ENCODE peak calls at places on chromosomes 16 and 17, in seven cellular contexts. L, J, Y, V, N, O and Q are unnamed samples.
A peak's percentile ranks its signal among the peaks of the same experiment; 100 is the strongest.

GRCh38 chr16:11312718-11313492 is 31.8 kb upstream of the PRM1 start:
- DNase-seq in L (no peak), J (no peak), Y (peak; percentile 84), V (no peak), N (no peak), O (peak; percentile 45), Q (peak; percentile 54)

GRCh38 chr17:33463887-33464286 is 170.8 kb upstream of the ASIC2 start:
- DNase-seq in L (no peak), J (no peak), Y (no peak), V (no peak), N (no peak), O (no peak), Q (no peak)

GRCh38 chr17:82003411-82004381 is 19.0 kb downstream of the CENPX start:
- DNase-seq in L (peak; percentile 93), J (peak; percentile 79), Y (peak; percentile 96), V (no peak), N (no peak), O (no peak), Q (peak; percentile 99)

GRCh38 chr17:38693700-38694329 is 11.3 kb upstream of the MLLT6 start:
- DNase-seq in L (peak; percentile 90), J (no peak), Y (peak; percentile 45), V (peak; percentile 94), N (no peak), O (peak; percentile 67), Q (peak; percentile 81)

GRCh38 chr17:68460715-68461114 is 3.4 kb upstream of the WIPI1 start:
- DNase-seq in L (no peak), J (no peak), Y (no peak), V (no peak), N (peak; percentile 71), O (no peak), Q (no peak)

GRCh38 chr17:10738516-10739258 is 8.9 kb upstream of the TMEM220 start:
- DNase-seq in L (no peak), J (no peak), Y (no peak), V (no peak), N (no peak), O (no peak), Q (no peak)

GRCh38 chr17:56206351-56206750 is 53.1 kb downstream of the ANKFN1 start:
- DNase-seq in L (no peak), J (no peak), Y (no peak), V (no peak), N (no peak), O (no peak), Q (no peak)

GRCh38 chr16:82111944-82112343 is 58.1 kb downstream of the MPHOSPH6 start:
- DNase-seq in L (no peak), J (no peak), Y (no peak), V (no peak), N (no peak), O (no peak), Q (no peak)

GRCh38 chr16:17885659-17886200 is 415.0 kb upstream of the XYLT1 start:
- DNase-seq in L (no peak), J (no peak), Y (peak; percentile 38), V (no peak), N (no peak), O (no peak), Q (peak; percentile 79)

GRCh38 chr17:21282231-21282630 is 2.3 kb upstream of the MAP2K3 start:
- DNase-seq in L (peak; percentile 89), J (peak; percentile 78), Y (peak; percentile 97), V (no peak), N (no peak), O (no peak), Q (peak; percentile 92)

GRCh38 chr17:7840441-7840840 is 6.4 kb downstream of the KDM6B start:
- DNase-seq in L (no peak), J (no peak), Y (no peak), V (no peak), N (no peak), O (no peak), Q (no peak)

GRCh38 chr17:7838291-7839075 is 4.5 kb downstream of the KDM6B start:
- DNase-seq in L (peak; percentile 52), J (no peak), Y (peak; percentile 75), V (no peak), N (no peak), O (peak; percentile 43), Q (peak; percentile 70)

GRCh38 chr17:7839890-7840260 is 5.9 kb downstream of the KDM6B start:
- DNase-seq in L (peak; percentile 43), J (no peak), Y (peak; percentile 36), V (no peak), N (no peak), O (no peak), Q (no peak)

GRCh38 chr17:7840875-7841274 is 6.9 kb downstream of the KDM6B start:
- DNase-seq in L (no peak), J (no peak), Y (no peak), V (no peak), N (no peak), O (no peak), Q (no peak)

DNA sequence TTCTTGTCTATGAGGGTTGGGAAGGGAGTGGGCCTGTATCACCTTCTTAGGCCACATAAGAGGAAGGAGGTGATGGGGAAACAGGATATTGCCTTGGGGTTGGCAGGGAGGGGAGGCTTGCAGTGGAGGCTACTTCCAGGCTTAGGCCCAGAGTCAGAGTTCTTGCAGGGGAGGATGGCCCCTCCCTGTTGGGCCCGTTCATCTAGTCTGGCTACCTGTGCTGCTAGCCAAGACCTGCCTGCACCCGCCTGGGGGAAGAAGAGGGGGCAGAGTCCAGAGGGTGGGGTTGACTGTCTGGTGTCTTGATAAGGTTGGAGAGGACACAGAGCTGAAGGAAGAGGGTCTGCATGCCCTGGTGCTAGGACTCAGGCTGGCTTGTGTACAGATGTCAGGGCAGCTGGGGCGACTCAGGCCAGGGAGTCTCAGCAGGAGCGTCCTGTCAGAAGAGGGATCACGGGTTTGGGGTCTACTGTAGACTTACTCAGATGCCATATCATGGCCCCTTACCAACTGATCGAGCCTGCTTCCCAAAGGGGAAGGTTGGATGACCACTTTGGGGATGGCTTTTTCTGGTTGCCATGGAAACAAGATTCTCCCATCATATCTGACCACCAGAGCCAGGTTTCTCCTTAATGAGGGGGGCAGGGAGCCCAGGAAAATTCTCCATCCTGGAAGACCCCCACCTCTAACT is 5.3 kb downstream of the KDM6B start:
- DNase-seq in L (peak; percentile 51), J (no peak), Y (no peak), V (no peak), N (no peak), O (peak; percentile 52), Q (no peak)
- H3K4me3 ChIP-seq in L (no peak overlapping the region), J (no peak overlapping the region), Y (peak overlapping the region; percentile 38), V (peak overlapping the region; percentile 30), N (no peak overlapping the region), O (no peak overlapping the region), Q (no peak overlapping the region)

GRCh38 chr17:79676796-79677195 is 53.9 kb upstream of the ENPP7 start:
- DNase-seq in L (no peak), J (no peak), Y (no peak), V (no peak), N (no peak), O (no peak), Q (no peak)
- H3K27me3 ChIP-seq in L (no peaks in the 10 kb centered on the region), J (no peaks in the 10 kb centered on the region), Y (no peaks in the 10 kb centered on the region), V (peaks cover 85% of the 10 kb centered on the region), N (no peaks in the 10 kb centered on the region), O (no peaks in the 10 kb centered on the region), Q (peaks cover 24% of the 10 kb centered on the region)

GRCh38 chr17:42844761-42845555 is 578 bp downstream of the AOC2 start:
- DNase-seq in L (no peak), J (no peak), Y (no peak), V (no peak), N (no peak), O (no peak), Q (no peak)
- H3K36me3 ChIP-seq in L (peaks cover 8% of the 10 kb centered on the region), J (peaks cover 38% of the 10 kb centered on the region), Y (peaks cover 7% of the 10 kb centered on the region), V (peaks cover 57% of the 10 kb centered on the region), N (peaks cover 54% of the 10 kb centered on the region), O (peaks cover 35% of the 10 kb centered on the region), Q (peaks cover 59% of the 10 kb centered on the region)

DNA sequence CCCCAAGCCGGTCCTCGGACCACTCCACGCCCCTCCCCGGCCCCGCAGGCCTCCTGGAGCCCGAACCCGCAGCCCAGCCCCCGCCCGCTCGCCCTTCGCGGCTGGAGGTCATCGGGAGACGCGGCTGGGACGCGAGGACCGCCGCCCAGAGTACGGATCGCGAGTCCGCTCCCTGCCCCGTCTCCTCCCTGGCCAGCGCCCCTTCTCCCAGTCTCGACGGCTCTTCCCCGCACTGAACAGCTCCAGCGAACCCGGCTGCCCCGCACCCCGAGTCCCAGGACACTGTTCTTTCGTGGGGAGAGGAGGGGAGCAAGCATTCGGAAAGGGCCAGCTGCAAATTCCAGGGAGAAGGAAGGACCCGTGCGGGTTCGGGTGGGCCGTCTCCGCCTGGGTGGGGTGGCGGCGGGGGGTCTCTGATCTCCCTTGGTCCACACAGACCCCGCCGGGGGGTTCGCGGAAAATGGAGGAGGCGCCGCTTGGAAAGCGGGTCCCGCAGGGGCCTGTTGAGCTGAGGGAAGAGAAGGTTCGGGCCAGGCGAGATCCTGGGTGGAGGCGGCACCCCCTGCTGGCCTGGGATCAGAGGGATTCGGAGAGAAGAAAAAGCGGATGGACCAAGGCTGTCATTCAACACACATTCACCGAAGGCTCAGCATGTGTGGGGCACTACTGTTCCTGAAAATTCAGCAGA is 632 bp upstream of the RTN4RL1 start:
- DNase-seq in L (peak; percentile 84), J (no peak), Y (peak; percentile 54), V (peak; percentile 78), N (no peak), O (peak; percentile 71), Q (peak; percentile 69)
- H3K4me3 ChIP-seq in L (peak overlapping the region; percentile 2), J (peak overlapping the region; percentile 77), Y (peak overlapping the region; percentile 48), V (peak overlapping the region; percentile 77), N (no peak overlapping the region), O (no peak overlapping the region), Q (peak overlapping the region; percentile 44)

GRCh38 chr17:36941265-36942021 is 4.2 kb downstream of the LHX1 start:
- DNase-seq in L (no peak), J (no peak), Y (no peak), V (no peak), N (no peak), O (no peak), Q (no peak)
- H3K27me3 ChIP-seq in L (no peaks in the 10 kb centered on the region), J (peaks cover 79% of the 10 kb centered on the region), Y (peaks cover 92% of the 10 kb centered on the region), V (peaks cover 100% of the 10 kb centered on the region), N (peaks cover 50% of the 10 kb centered on the region), O (peaks cover 6% of the 10 kb centered on the region), Q (peaks cover 98% of the 10 kb centered on the region)

DNA sequence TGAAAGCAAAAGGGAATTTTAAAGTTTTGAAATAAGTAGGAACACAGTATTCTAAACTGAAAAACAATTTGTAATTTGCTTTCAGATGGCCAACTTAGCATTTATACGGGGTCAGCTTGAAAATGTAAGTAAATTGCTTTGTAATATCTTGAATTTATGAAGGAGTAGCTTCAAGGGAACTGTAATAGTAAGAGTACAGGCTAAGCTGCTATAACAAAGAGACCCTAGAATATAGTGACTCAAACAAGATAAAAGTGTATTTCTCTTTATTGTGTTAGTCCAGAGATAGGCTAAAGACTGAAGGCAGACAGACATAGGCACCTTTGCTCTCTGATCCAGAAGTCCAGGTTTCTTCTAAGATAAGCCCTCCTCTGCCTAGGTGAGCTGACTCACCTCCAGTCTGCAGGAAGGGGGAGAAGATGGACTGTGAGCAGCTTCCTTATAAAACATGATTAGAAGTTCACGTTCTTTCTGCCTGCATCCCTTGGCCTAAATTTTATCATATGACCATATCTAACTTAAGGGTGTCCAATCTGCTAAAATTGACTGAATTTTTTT is 3.2 kb downstream of the TTC19 start:
- DNase-seq in L (no peak), J (no peak), Y (no peak), V (no peak), N (no peak), O (no peak), Q (no peak)
- H3K36me3 ChIP-seq in L (peaks cover 16% of the 10 kb centered on the region), J (peaks cover 32% of the 10 kb centered on the region), Y (peaks cover 12% of the 10 kb centered on the region), V (peaks cover 69% of the 10 kb centered on the region), N (peaks cover 60% of the 10 kb centered on the region), O (peaks cover 28% of the 10 kb centered on the region), Q (peaks cover 55% of the 10 kb centered on the region)